ENCODE peak calls at places on chromosome 19, in five cellular contexts. One of them, this sample, is unnamed.

GRCh38 chr19:58520257-58520599 is 618 bp upstream of the ZBTB45 start:
- DNase-seq in cardiac muscle cell: no peak
- DNase-seq in CD8-positive, alpha-beta memory T cell: no peak
- DNase-seq in substantia nigra: no peak
- DNase-seq in heart left ventricle: no peak
- DNase-seq in this sample: no peak

GRCh38 chr19:55452381-55453325 is 8.8 kb downstream of the ISOC2 start:
- DNase-seq in cardiac muscle cell: peak
- DNase-seq in CD8-positive, alpha-beta memory T cell: no peak
- DNase-seq in substantia nigra: peak
- DNase-seq in heart left ventricle: peak
- DNase-seq in this sample: no peak

GRCh38 chr19:591099-591958 is 1.6 kb downstream of the HCN2 start:
- DNase-seq in cardiac muscle cell: peak
- DNase-seq in CD8-positive, alpha-beta memory T cell: no peak
- DNase-seq in substantia nigra: peak
- DNase-seq in heart left ventricle: no peak
- DNase-seq in this sample: no peak

GRCh38 chr19:12628040-12629022 is 17.6 kb downstream of the ZNF791 start:
- DNase-seq in cardiac muscle cell: no peak
- DNase-seq in CD8-positive, alpha-beta memory T cell: no peak
- DNase-seq in substantia nigra: no peak
- DNase-seq in heart left ventricle: no peak
- DNase-seq in this sample: no peak

GRCh38 chr19:11560404-11560988 is 1.5 kb upstream of the ELOF1 start:
- DNase-seq in cardiac muscle cell: peak
- DNase-seq in CD8-positive, alpha-beta memory T cell: no peak
- DNase-seq in substantia nigra: no peak
- DNase-seq in heart left ventricle: no peak
- DNase-seq in this sample: no peak

GRCh38 chr19:43534811-43535761 is 2.1 kb downstream of the ZNF575 start:
- DNase-seq in cardiac muscle cell: peak
- DNase-seq in CD8-positive, alpha-beta memory T cell: no peak
- DNase-seq in substantia nigra: peak
- DNase-seq in heart left ventricle: peak
- DNase-seq in this sample: peak

GRCh38 chr19:46069841-46070341 is 29.1 kb upstream of the IGFL4 start:
- DNase-seq in cardiac muscle cell: peak
- DNase-seq in CD8-positive, alpha-beta memory T cell: no peak
- DNase-seq in substantia nigra: no peak
- DNase-seq in heart left ventricle: no peak
- DNase-seq in this sample: no peak

GRCh38 chr19:6501740-6502648 is at the start of gene TUBB4A:
- DNase-seq in cardiac muscle cell: no peak
- DNase-seq in CD8-positive, alpha-beta memory T cell: no peak
- DNase-seq in substantia nigra: peak
- DNase-seq in heart left ventricle: peak
- DNase-seq in this sample: no peak

GRCh38 chr19:14770944-14771839 is 7.2 kb downstream of the ADGRE2 start:
- DNase-seq in cardiac muscle cell: no peak
- DNase-seq in CD8-positive, alpha-beta memory T cell: no peak
- DNase-seq in substantia nigra: no peak
- DNase-seq in heart left ventricle: no peak
- DNase-seq in this sample: no peak

GRCh38 chr19:48006762-48007161 is 12.3 kb downstream of the ELSPBP1 start:
- DNase-seq in cardiac muscle cell: no peak
- DNase-seq in CD8-positive, alpha-beta memory T cell: no peak
- DNase-seq in substantia nigra: no peak
- DNase-seq in heart left ventricle: no peak
- DNase-seq in this sample: no peak

GRCh38 chr19:46753420-46754155 is 7.3 kb upstream of the STRN4 start:
- DNase-seq in cardiac muscle cell: peak
- DNase-seq in CD8-positive, alpha-beta memory T cell: peak
- DNase-seq in substantia nigra: no peak
- DNase-seq in heart left ventricle: no peak
- DNase-seq in this sample: no peak

GRCh38 chr19:15181394-15181793 is 19.4 kb downstream of the NOTCH3 start:
- DNase-seq in cardiac muscle cell: no peak
- DNase-seq in CD8-positive, alpha-beta memory T cell: no peak
- DNase-seq in substantia nigra: no peak
- DNase-seq in heart left ventricle: no peak
- DNase-seq in this sample: no peak

GRCh38 chr19:47187023-47187655 is 43.9 kb downstream of the BBC3 start:
- DNase-seq in cardiac muscle cell: no peak
- DNase-seq in CD8-positive, alpha-beta memory T cell: no peak
- DNase-seq in substantia nigra: no peak
- DNase-seq in heart left ventricle: no peak
- DNase-seq in this sample: no peak

GRCh38 chr19:7533281-7533819 is 2.2 kb upstream of the PNPLA6 start:
- DNase-seq in cardiac muscle cell: peak
- DNase-seq in CD8-positive, alpha-beta memory T cell: no peak
- DNase-seq in substantia nigra: peak
- DNase-seq in heart left ventricle: peak
- DNase-seq in this sample: peak

GRCh38 chr19:39890755-39891551 is 43.5 kb downstream of the FCGBP start:
- DNase-seq in cardiac muscle cell: no peak
- DNase-seq in CD8-positive, alpha-beta memory T cell: no peak
- DNase-seq in substantia nigra: no peak
- DNase-seq in heart left ventricle: no peak
- DNase-seq in this sample: peak

GRCh38 chr19:18377026-18377425 is 8.9 kb upstream of the GDF15 start:
- DNase-seq in cardiac muscle cell: no peak
- DNase-seq in CD8-positive, alpha-beta memory T cell: no peak
- DNase-seq in substantia nigra: no peak
- DNase-seq in heart left ventricle: no peak
- DNase-seq in this sample: no peak

GRCh38 chr19:46186101-46186716 is 38.2 kb downstream of the IGFL2 start:
- DNase-seq in cardiac muscle cell: no peak
- DNase-seq in CD8-positive, alpha-beta memory T cell: no peak
- DNase-seq in substantia nigra: no peak
- DNase-seq in heart left ventricle: no peak
- DNase-seq in this sample: no peak

GRCh38 chr19:44752816-44753618 is 4.5 kb downstream of the BCL3 start:
- DNase-seq in cardiac muscle cell: peak
- DNase-seq in CD8-positive, alpha-beta memory T cell: peak
- DNase-seq in substantia nigra: peak
- DNase-seq in heart left ventricle: peak
- DNase-seq in this sample: peak

GRCh38 chr19:46881092-46881491 is 20.3 kb downstream of the ARHGAP35 start:
- DNase-seq in cardiac muscle cell: no peak
- DNase-seq in CD8-positive, alpha-beta memory T cell: no peak
- DNase-seq in substantia nigra: no peak
- DNase-seq in heart left ventricle: no peak
- DNase-seq in this sample: no peak

GRCh38 chr19:38142176-38143035 is 81.6 kb downstream of the DPF1 start:
- DNase-seq in cardiac muscle cell: peak
- DNase-seq in CD8-positive, alpha-beta memory T cell: no peak
- DNase-seq in substantia nigra: peak
- DNase-seq in heart left ventricle: peak
- DNase-seq in this sample: no peak

GRCh38 chr19:18900700-18901502 is 4.9 kb upstream of the CERS1 start:
- DNase-seq in cardiac muscle cell: no peak
- DNase-seq in CD8-positive, alpha-beta memory T cell: no peak
- DNase-seq in substantia nigra: no peak
- DNase-seq in heart left ventricle: no peak
- DNase-seq in this sample: peak

GRCh38 chr19:38524994-38525634 is 91.6 kb downstream of the RYR1 start:
- DNase-seq in cardiac muscle cell: no peak
- DNase-seq in CD8-positive, alpha-beta memory T cell: no peak
- DNase-seq in substantia nigra: no peak
- DNase-seq in heart left ventricle: no peak
- DNase-seq in this sample: no peak

GRCh38 chr19:19538767-19539166 is 702 bp downstream of the CILP2 start:
- DNase-seq in cardiac muscle cell: peak
- DNase-seq in CD8-positive, alpha-beta memory T cell: no peak
- DNase-seq in substantia nigra: no peak
- DNase-seq in heart left ventricle: no peak
- DNase-seq in this sample: no peak

GRCh38 chr19:18633321-18633720 is 3.5 kb upstream of the KLHL26 start:
- DNase-seq in cardiac muscle cell: no peak
- DNase-seq in CD8-positive, alpha-beta memory T cell: no peak
- DNase-seq in substantia nigra: no peak
- DNase-seq in heart left ventricle: no peak
- DNase-seq in this sample: no peak

GRCh38 chr19:35291916-35292315 is at the start of gene MAG:
- DNase-seq in cardiac muscle cell: no peak
- DNase-seq in CD8-positive, alpha-beta memory T cell: no peak
- DNase-seq in substantia nigra: peak
- DNase-seq in heart left ventricle: no peak
- DNase-seq in this sample: no peak

GRCh38 chr19:43496960-43497359 is 7.6 kb downstream of the PHLDB3 start:
- DNase-seq in cardiac muscle cell: no peak
- DNase-seq in CD8-positive, alpha-beta memory T cell: no peak
- DNase-seq in substantia nigra: no peak
- DNase-seq in heart left ventricle: no peak
- DNase-seq in this sample: no peak

GRCh38 chr19:1366899-1367870 is 16.5 kb upstream of the NDUFS7 start:
- DNase-seq in cardiac muscle cell: no peak
- DNase-seq in CD8-positive, alpha-beta memory T cell: no peak
- DNase-seq in substantia nigra: no peak
- DNase-seq in heart left ventricle: no peak
- DNase-seq in this sample: no peak

GRCh38 chr19:18857223-18857622 is 25.5 kb downstream of the UPF1 start:
- DNase-seq in cardiac muscle cell: no peak
- DNase-seq in CD8-positive, alpha-beta memory T cell: no peak
- DNase-seq in substantia nigra: no peak
- DNase-seq in heart left ventricle: no peak
- DNase-seq in this sample: no peak

GRCh38 chr19:31335716-31336115 is 13.5 kb downstream of the TSHZ3 start:
- DNase-seq in cardiac muscle cell: no peak
- DNase-seq in CD8-positive, alpha-beta memory T cell: no peak
- DNase-seq in substantia nigra: no peak
- DNase-seq in heart left ventricle: no peak
- DNase-seq in this sample: no peak

GRCh38 chr19:13098291-13099072 is 4.2 kb downstream of the LYL1 start:
- DNase-seq in cardiac muscle cell: peak
- DNase-seq in CD8-positive, alpha-beta memory T cell: no peak
- DNase-seq in substantia nigra: no peak
- DNase-seq in heart left ventricle: no peak
- DNase-seq in this sample: no peak

GRCh38 chr19:21580101-21580500 is 74.7 kb downstream of the ZNF429 start:
- DNase-seq in cardiac muscle cell: no peak
- DNase-seq in CD8-positive, alpha-beta memory T cell: no peak
- DNase-seq in substantia nigra: no peak
- DNase-seq in heart left ventricle: no peak
- DNase-seq in this sample: no peak

GRCh38 chr19:44113784-44114390 is 688 bp downstream of the ZNF225 start:
- DNase-seq in cardiac muscle cell: no peak
- DNase-seq in CD8-positive, alpha-beta memory T cell: no peak
- DNase-seq in substantia nigra: no peak
- DNase-seq in heart left ventricle: no peak
- DNase-seq in this sample: no peak

DNA sequence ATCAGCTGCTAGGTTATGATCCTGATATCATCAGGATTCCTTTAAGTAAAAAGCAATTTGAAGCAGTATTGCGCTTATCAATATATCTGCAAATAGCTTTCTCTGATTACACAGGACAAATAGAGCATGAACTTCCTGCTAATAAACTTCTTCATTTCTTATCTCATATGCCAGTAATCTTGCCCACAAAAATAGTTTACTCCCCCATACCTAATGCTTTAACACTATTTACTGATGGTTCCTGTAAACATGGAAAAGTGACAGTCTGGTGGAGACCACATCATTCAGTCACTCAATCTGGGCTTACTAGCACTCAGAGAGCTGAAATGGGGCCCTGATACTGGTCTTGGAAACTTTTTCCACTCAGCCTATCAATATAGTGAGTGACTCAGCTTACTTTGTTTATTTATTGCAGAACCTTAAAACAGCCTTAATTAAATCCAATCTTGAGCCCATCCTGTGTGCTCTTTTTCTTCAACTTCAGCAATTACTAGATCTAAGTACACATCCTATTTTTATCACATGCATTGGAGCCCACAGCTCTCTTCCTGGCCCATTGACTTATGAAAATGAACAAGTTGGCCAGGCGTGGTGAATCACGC is 1464.3 kb downstream of the UQCRFS1 start:
- DNase-seq in cardiac muscle cell: no peak
- DNase-seq in CD8-positive, alpha-beta memory T cell: no peak
- DNase-seq in substantia nigra: no peak
- DNase-seq in heart left ventricle: no peak
- DNase-seq in this sample: no peak
- H3K27ac ChIP-seq in cardiac muscle cell: no peak
- H3K27ac ChIP-seq in CD8-positive, alpha-beta memory T cell: no peak
- H3K27ac ChIP-seq in substantia nigra: no peak
- H3K27ac ChIP-seq in heart left ventricle: no peak
- H3K27ac ChIP-seq in this sample: no peak

DNA sequence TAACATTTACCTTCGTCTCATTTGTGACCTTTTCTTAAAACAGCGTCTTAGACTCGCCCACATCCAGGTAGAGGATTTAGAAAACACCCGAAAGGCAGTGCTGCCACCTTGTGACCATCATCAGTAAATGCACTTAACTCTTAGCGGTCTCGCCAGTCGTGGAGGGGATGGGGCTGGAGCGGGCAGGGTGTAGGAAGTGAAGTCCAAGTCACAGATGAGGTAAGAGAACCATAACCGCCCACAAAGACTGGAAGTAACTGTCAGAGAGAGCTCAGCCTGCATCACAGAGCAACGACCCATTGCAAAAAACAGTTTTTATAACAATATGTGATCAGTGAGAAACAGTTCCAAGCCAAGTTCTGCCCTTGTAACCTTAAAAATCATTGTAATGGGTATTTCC is 10.7 kb upstream of the CEACAM3 start:
- DNase-seq in cardiac muscle cell: peak
- DNase-seq in CD8-positive, alpha-beta memory T cell: peak
- DNase-seq in substantia nigra: peak
- DNase-seq in heart left ventricle: peak
- DNase-seq in this sample: peak
- H3K27ac ChIP-seq in cardiac muscle cell: no peak
- H3K27ac ChIP-seq in CD8-positive, alpha-beta memory T cell: no peak
- H3K27ac ChIP-seq in substantia nigra: no peak
- H3K27ac ChIP-seq in heart left ventricle: no peak
- H3K27ac ChIP-seq in this sample: no peak

GRCh38 chr19:3444695-3445234 is 35.6 kb downstream of the SMIM24 start:
- DNase-seq in cardiac muscle cell: no peak
- DNase-seq in CD8-positive, alpha-beta memory T cell: no peak
- DNase-seq in substantia nigra: no peak
- DNase-seq in heart left ventricle: no peak
- DNase-seq in this sample: no peak

GRCh38 chr19:3442487-3443071 is 37.7 kb downstream of the SMIM24 start:
- DNase-seq in cardiac muscle cell: no peak
- DNase-seq in CD8-positive, alpha-beta memory T cell: no peak
- DNase-seq in substantia nigra: no peak
- DNase-seq in heart left ventricle: no peak
- DNase-seq in this sample: no peak

GRCh38 chr19:3441986-3442329 is 38.4 kb downstream of the SMIM24 start:
- DNase-seq in cardiac muscle cell: no peak
- DNase-seq in CD8-positive, alpha-beta memory T cell: no peak
- DNase-seq in substantia nigra: no peak
- DNase-seq in heart left ventricle: no peak
- DNase-seq in this sample: no peak

GRCh38 chr19:3441089-3441985 is 39.0 kb downstream of the SMIM24 start:
- DNase-seq in cardiac muscle cell: no peak
- DNase-seq in CD8-positive, alpha-beta memory T cell: no peak
- DNase-seq in substantia nigra: no peak
- DNase-seq in heart left ventricle: no peak
- DNase-seq in this sample: no peak

GRCh38 chr19:3443840-3444694 is 36.3 kb downstream of the SMIM24 start:
- DNase-seq in cardiac muscle cell: peak
- DNase-seq in CD8-positive, alpha-beta memory T cell: no peak
- DNase-seq in substantia nigra: no peak
- DNase-seq in heart left ventricle: peak
- DNase-seq in this sample: no peak
- H3K27ac ChIP-seq in cardiac muscle cell: no peak
- H3K27ac ChIP-seq in CD8-positive, alpha-beta memory T cell: no peak
- H3K27ac ChIP-seq in substantia nigra: peak
- H3K27ac ChIP-seq in heart left ventricle: peak
- H3K27ac ChIP-seq in this sample: peak

GRCh38 chr19:33376931-33377557 is 3.5 kb downstream of the CEBPG start:
- DNase-seq in cardiac muscle cell: no peak
- DNase-seq in CD8-positive, alpha-beta memory T cell: no peak
- DNase-seq in substantia nigra: no peak
- DNase-seq in heart left ventricle: no peak
- DNase-seq in this sample: no peak
- H3K27ac ChIP-seq in cardiac muscle cell: no peak
- H3K27ac ChIP-seq in CD8-positive, alpha-beta memory T cell: no peak
- H3K27ac ChIP-seq in substantia nigra: no peak
- H3K27ac ChIP-seq in heart left ventricle: peak
- H3K27ac ChIP-seq in this sample: no peak